ENCODE peak calls at places on chromosome 16, in five cellular contexts. J is fibroblast of mammary gland, C is ascending aorta, R is GM12878, B is neural progenitor cell. Z is an unnamed sample.

GRCh38 chr16:50441758-50442157 is 73.0 kb upstream of the BRD7 start:
- DNase-seq in J (no peak), C (no peak), R (no peak), B (no peak), Z (no peak)

GRCh38 chr16:13229039-13229438 is 327.6 kb downstream of the SHISA9 start:
- DNase-seq in J (no peak), C (no peak), R (no peak), B (no peak), Z (no peak)

GRCh38 chr16:67917140-67917851 is 14.4 kb downstream of the CTRL start:
- DNase-seq in J (no peak), C (no peak), R (no peak), B (no peak), Z (no peak)

GRCh38 chr16:9610727-9611126 is 519.3 kb downstream of the HAPSTR1 start:
- DNase-seq in J (no peak), C (no peak), R (no peak), B (no peak), Z (no peak)

GRCh38 chr16:67087291-67087690 is 22.4 kb upstream of the PHAF1 start:
- DNase-seq in J (no peak), C (no peak), R (no peak), B (no peak), Z (no peak)

GRCh38 chr16:456891-457483 is 31.5 kb downstream of the RAB11FIP3 start:
- DNase-seq in J (peak), C (no peak), R (no peak), B (no peak), Z (no peak)

GRCh38 chr16:10080031-10080772 is 102.0 kb downstream of the GRIN2A start:
- DNase-seq in J (peak), C (peak), R (no peak), B (no peak), Z (no peak)

GRCh38 chr16:54331241-54332002 is 44.8 kb upstream of the IRX3 start:
- DNase-seq in J (no peak), C (no peak), R (no peak), B (peak), Z (no peak)

GRCh38 chr16:28549301-28549899 is 4.3 kb upstream of the SGF29 start:
- DNase-seq in J (peak), C (no peak), R (no peak), B (no peak), Z (no peak)

GRCh38 chr16:70804153-70804728 is 3.3 kb upstream of the VAC14 start:
- DNase-seq in J (peak), C (no peak), R (no peak), B (no peak), Z (no peak)

GRCh38 chr16:85360323-85361277 is 248.3 kb upstream of the CIBAR2 start:
- DNase-seq in J (no peak), C (no peak), R (no peak), B (no peak), Z (no peak)

GRCh38 chr16:80804061-80804450 is 342 bp downstream of the CDYL2 start:
- DNase-seq in J (peak), C (no peak), R (no peak), B (no peak), Z (no peak)

GRCh38 chr16:84986102-84986501 is 25.2 kb downstream of the ZDHHC7 start:
- DNase-seq in J (no peak), C (no peak), R (no peak), B (no peak), Z (no peak)

GRCh38 chr16:49596119-49596518 is 222.5 kb downstream of the C16orf78 start:
- DNase-seq in J (peak), C (no peak), R (no peak), B (peak), Z (no peak)

GRCh38 chr16:68232335-68232734 is 3.6 kb downstream of the ESRP2 start:
- DNase-seq in J (no peak), C (no peak), R (no peak), B (no peak), Z (no peak)

GRCh38 chr16:72937916-72938315 is 110.0 kb downstream of the ZFHX3 start:
- DNase-seq in J (no peak), C (no peak), R (no peak), B (no peak), Z (no peak)

GRCh38 chr16:56682703-56683397 is 580 bp downstream of the MT1X start:
- DNase-seq in J (no peak), C (no peak), R (no peak), B (no peak), Z (no peak)

DNA sequence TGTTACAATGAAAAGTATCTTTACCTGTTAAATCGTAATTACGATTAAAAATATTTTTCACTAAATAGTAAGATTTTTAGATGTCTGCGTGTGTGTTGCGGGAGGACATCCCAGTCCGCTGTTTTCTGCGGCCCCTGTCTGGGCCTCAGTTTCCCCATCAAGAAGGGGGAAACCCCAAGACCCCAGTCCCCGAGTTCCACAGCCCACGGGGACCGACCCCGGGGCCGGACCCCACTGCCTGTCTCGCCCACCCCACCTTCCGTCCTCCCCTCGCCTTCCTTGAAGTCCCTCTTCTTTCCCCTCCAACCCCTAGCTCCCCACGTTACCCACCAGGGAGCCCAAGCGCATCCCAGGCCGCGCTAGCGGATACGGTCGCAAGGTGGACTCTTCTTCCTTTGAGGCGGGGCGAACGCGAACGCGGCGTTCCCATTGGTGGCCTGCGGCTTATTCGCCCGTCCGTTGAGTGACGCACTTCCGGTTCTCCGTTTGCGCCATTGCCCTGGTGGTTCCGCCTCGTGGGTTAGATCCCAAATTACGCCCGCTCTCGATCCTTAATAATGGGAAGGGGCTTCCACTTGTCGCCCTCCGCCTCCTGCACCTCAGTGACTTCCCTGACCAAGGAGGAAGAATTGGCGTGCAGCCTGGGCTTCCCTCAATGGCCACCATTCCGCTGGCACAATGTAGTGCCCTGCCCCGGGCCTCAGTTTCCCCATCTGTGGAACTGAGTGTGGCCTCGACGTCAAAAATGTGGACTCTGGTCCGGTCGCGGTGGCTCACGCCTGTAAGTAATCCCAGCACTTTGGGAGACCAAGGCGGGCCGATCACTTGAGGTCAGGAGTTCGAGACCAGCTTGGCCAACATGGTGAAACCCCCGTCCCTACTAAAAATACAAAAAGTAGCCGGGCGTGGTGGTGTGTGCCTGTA is at the start of gene NSMCE1:
- DNase-seq in J (peak), C (peak), R (peak), B (peak), Z (peak)
- TF ChIP-seq CTCF in J (peak), C (peak), R (peak), B (no peak), Z (peak)

DNA sequence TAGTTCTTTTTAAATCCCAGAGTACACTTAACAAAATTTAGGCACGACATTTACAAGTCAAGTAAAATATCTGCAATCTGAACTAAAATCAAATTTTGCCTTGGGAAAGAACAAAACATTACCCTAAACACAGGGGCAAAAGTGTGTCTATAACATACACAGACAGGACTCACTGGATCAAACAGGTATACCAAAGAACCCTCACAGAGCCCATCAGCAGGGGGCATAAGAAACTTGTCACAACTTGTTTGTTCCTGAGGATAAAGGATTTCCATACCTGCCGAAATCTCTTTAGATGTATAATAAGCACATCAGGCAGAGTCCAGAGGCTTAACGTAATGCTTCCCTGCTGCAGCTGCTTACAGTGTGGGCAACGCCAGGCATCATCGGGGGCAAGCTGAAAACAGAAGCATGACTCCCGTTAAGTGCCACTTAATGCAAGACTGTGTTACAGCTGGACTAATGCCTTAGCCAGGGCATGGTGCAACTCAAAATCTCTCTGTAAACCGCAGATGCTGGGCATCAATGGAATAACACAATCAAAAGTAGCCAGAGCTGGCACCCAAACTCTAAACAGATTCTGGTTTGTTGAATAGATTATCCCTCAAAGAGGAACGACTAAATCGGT is 67.0 kb downstream of the USP31 start:
- DNase-seq in J (no peak), C (no peak), R (no peak), B (no peak), Z (no peak)
- TF ChIP-seq CTCF in J (no peak), C (no peak), R (no peak), B (no peak), Z (peak)

GRCh38 chr16:88535857-88536222 is 34.4 kb upstream of the ZC3H18 start:
- DNase-seq in J (no peak), C (no peak), R (no peak), B (no peak), Z (no peak)

GRCh38 chr16:88533381-88533831 is 36.8 kb upstream of the ZC3H18 start:
- DNase-seq in J (peak), C (no peak), R (no peak), B (no peak), Z (no peak)

GRCh38 chr16:88533945-88534641 is 36.1 kb upstream of the ZC3H18 start:
- DNase-seq in J (peak), C (no peak), R (no peak), B (peak), Z (no peak)

GRCh38 chr16:88535181-88535856 is 34.9 kb upstream of the ZC3H18 start:
- DNase-seq in J (no peak), C (no peak), R (no peak), B (no peak), Z (no peak)

DNA sequence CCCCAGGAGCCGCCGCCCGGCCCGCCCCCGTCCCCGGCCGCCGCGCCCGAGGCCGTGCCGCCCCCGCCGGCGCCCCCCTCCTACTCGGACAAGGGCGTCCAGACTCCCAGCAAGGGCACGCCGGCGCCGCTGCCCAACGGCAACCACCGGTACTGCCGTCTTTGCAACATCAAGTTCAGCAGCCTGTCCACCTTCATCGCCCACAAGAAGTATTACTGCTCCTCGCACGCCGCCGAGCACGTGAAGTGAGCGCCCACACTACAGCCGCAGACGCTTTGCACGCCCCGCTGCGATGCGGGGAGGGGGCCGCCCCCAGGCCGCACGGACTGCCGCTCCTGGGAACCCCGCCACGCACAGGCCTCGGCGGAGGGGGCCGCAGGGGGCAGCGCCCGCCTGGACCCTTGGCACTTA is 35.5 kb upstream of the ZC3H18 start:
- DNase-seq in J (peak), C (no peak), R (no peak), B (peak), Z (no peak)
- TF ChIP-seq CTCF in J (no peak), C (no peak), R (peak), B (no peak), Z (no peak)

GRCh38 chr16:89573826-89574680 is 1.5 kb upstream of the CPNE7 start:
- DNase-seq in J (no peak), C (no peak), R (no peak), B (no peak), Z (no peak)
- TF ChIP-seq CTCF in J (no peak), C (no peak), R (no peak), B (no peak), Z (no peak)

GRCh38 chr16:87880117-87880696 is 10.9 kb upstream of the SLC7A5 start:
- DNase-seq in J (no peak), C (no peak), R (no peak), B (no peak), Z (no peak)

GRCh38 chr16:87874639-87875472 is 5.5 kb upstream of the SLC7A5 start:
- DNase-seq in J (no peak), C (no peak), R (no peak), B (no peak), Z (no peak)

GRCh38 chr16:87878704-87879103 is 9.4 kb upstream of the SLC7A5 start:
- DNase-seq in J (no peak), C (no peak), R (no peak), B (no peak), Z (no peak)

GRCh38 chr16:87881327-87882200 is 12.3 kb upstream of the SLC7A5 start:
- DNase-seq in J (no peak), C (no peak), R (no peak), B (no peak), Z (no peak)

DNA sequence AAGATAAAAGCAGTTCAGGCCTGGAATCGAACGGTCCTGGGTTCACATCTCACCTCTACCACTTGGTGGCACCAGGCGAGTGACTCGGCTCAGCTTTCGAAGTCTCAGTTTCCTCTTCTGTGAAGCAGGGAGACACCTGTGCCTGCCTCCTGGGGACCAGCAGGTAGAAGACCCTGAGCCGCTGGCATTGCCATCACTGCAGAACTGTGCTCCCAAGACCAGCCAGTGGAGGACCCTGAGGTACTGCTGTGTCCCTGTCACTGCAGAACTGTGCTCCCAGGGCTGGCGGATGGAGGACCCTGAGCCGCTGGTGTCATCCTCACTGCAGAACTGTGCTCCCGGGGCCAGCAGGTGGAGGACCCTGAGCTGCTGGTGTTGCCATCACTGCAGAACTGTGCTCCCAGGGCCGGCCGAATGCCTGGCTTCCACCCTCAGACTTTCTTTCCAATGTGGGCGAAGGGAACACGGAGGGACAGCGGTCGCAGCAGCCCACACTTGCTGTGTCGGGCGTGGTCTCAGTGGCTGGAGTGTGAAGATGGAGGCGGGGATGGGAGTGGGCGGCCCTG is 8.7 kb upstream of the SLC7A5 start:
- DNase-seq in J (no peak), C (no peak), R (no peak), B (no peak), Z (no peak)
- TF ChIP-seq CTCF in J (peak), C (no peak), R (peak), B (peak), Z (peak)

Z was measured in chondrocyte.